ENCODE peak calls at places on chromosome 13, in seven cellular contexts. M, E, H, I, T, P and N are unnamed samples.

GRCh38 chr13:47426126-47426849 is 529.4 kb upstream of the HTR2A start:
- DNase-seq in M (no peak), E (peak), H (no peak), I (no peak), T (no peak), P (peak), N (no peak)

GRCh38 chr13:99431927-99432636 is 69.2 kb upstream of the TM9SF2 start:
- DNase-seq in M (no peak), E (no peak), H (no peak), I (no peak), T (no peak), P (no peak), N (no peak)

GRCh38 chr13:102236341-102236740 is 165.5 kb downstream of the FGF14 start:
- DNase-seq in M (no peak), E (no peak), H (no peak), I (no peak), T (no peak), P (no peak), N (no peak)

GRCh38 chr13:74087304-74087703 is 46.9 kb downstream of the KLF12 start:
- DNase-seq in M (no peak), E (no peak), H (no peak), I (no peak), T (no peak), P (no peak), N (no peak)

GRCh38 chr13:33310245-33311038 is 24.9 kb upstream of the STARD13 start:
- DNase-seq in M (no peak), E (no peak), H (no peak), I (no peak), T (no peak), P (no peak), N (peak)

GRCh38 chr13:54628383-54628782 is 1599.8 kb downstream of the OLFM4 start:
- DNase-seq in M (no peak), E (no peak), H (no peak), I (no peak), T (no peak), P (no peak), N (no peak)

GRCh38 chr13:77230560-77230959 is 96.3 kb downstream of the MYCBP2 start:
- DNase-seq in M (peak), E (no peak), H (no peak), I (no peak), T (no peak), P (no peak), N (no peak)

GRCh38 chr13:111126509-111126908 is 11.4 kb downstream of the ARHGEF7 start:
- DNase-seq in M (no peak), E (no peak), H (no peak), I (no peak), T (no peak), P (no peak), N (peak)

GRCh38 chr13:33355470-33355869 is 69.9 kb upstream of the STARD13 start:
- DNase-seq in M (no peak), E (peak), H (no peak), I (no peak), T (no peak), P (peak), N (peak)

GRCh38 chr13:27005556-27005955 is 166.1 kb downstream of the USP12 start:
- DNase-seq in M (no peak), E (no peak), H (no peak), I (no peak), T (no peak), P (no peak), N (no peak)

GRCh38 chr13:50645092-50645491 is 198.4 kb downstream of the DLEU7 start:
- DNase-seq in M (no peak), E (no peak), H (no peak), I (no peak), T (no peak), P (no peak), N (peak)

GRCh38 chr13:41547253-41548000 is 90.1 kb downstream of the RGCC start:
- DNase-seq in M (no peak), E (no peak), H (no peak), I (no peak), T (no peak), P (no peak), N (no peak)

GRCh38 chr13:45194081-45194939 is 6.5 kb downstream of the KCTD4 start:
- DNase-seq in M (peak), E (peak), H (no peak), I (no peak), T (peak), P (no peak), N (peak)

GRCh38 chr13:112803422-112803821 is 113.6 kb downstream of the ATP11A start:
- DNase-seq in M (no peak), E (no peak), H (no peak), I (no peak), T (no peak), P (no peak), N (no peak)

GRCh38 chr13:106567421-106568224 is at the start of gene ARGLU1:
- DNase-seq in M (peak), E (peak), H (peak), I (peak), T (peak), P (peak), N (peak)

GRCh38 chr13:39405596-39405995 is 197.4 kb downstream of the LHFPL6 start:
- DNase-seq in M (no peak), E (no peak), H (no peak), I (no peak), T (no peak), P (no peak), N (no peak)

GRCh38 chr13:43785681-43786471 is 896 bp downstream of the ENOX1 start:
- DNase-seq in M (peak), E (peak), H (peak), I (peak), T (peak), P (peak), N (peak)

GRCh38 chr13:76754414-76754813 is 131.8 kb downstream of the KCTD12 start:
- DNase-seq in M (no peak), E (peak), H (no peak), I (no peak), T (no peak), P (peak), N (no peak)

GRCh38 chr13:76944457-76944856 is 3.9 kb upstream of the ACOD1 start:
- DNase-seq in M (no peak), E (peak), H (no peak), I (no peak), T (no peak), P (peak), N (peak)

GRCh38 chr13:104461049-104461448 is 1394.8 kb upstream of the SLC10A2 start:
- DNase-seq in M (no peak), E (no peak), H (peak), I (no peak), T (no peak), P (no peak), N (no peak)
- H3K4ac ChIP-seq in M (no peak), E (no peak), H (no peak), I (no peak), T (no peak), P (no peak), N (no peak)

DNA sequence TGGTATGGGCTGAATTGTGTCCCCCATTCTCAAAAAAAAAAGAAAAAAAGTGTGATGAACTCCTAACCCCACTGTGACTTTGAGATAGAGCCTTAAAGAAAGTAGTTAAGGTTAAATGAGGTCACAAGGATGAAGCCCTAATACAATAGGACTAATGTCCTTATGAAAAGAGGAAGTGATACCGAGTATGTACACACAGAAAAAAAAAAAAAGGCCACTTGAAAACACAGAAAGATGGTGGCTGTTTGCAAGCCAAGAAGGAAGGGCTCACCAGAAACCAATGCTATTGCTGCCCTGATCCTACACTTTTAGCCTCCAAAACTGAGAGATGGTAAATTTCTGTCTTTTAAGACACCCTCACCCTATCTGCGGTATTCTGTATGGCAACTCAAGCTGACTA is 955.6 kb downstream of the PCDH17 start:
- DNase-seq in M (no peak), E (no peak), H (no peak), I (no peak), T (no peak), P (no peak), N (no peak)
- H2BK5ac ChIP-seq in M (no peak), E (no peak), H (no peak), I (no peak), T (no peak), P (no peak), N (no peak)

DNA sequence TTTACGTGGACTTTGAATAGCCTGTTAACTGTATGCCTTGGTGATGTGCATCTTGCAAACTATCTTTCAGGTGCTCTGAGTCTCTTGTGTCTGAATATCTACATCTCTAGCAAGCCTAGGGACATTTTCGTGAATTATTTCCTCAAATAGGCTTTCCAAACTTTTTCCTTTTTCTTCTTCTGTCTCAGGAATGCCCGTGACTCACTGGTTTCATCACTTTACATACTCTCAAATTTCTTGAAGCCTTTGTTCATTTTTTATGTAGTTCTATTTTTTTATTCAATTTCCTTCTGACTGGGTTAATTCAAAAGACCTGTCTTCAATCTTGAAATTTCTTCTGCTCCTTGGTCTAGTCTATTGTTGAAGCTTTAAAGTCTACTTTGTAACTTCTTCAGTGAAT is 332.2 kb downstream of the OXGR1 start:
- DNase-seq in M (no peak), E (no peak), H (no peak), I (no peak), T (no peak), P (no peak), N (no peak)
- H3K4ac ChIP-seq in M (no peak), E (no peak), H (no peak), I (no peak), T (no peak), P (no peak), N (no peak)

GRCh38 chr13:65473199-65473598 is 1756.9 kb downstream of the PCDH9 start:
- DNase-seq in M (no peak), E (no peak), H (no peak), I (no peak), T (no peak), P (no peak), N (no peak)
- H2BK5ac ChIP-seq in M (no peak), E (no peak), H (no peak), I (no peak), T (no peak), P (no peak), N (no peak)

GRCh38 chr13:79571147-79571546 is 90.2 kb downstream of the NDFIP2 start:
- DNase-seq in M (no peak), E (no peak), H (no peak), I (no peak), T (no peak), P (peak), N (no peak)
- H3K4ac ChIP-seq in M (no peak), E (no peak), H (no peak), I (no peak), T (no peak), P (no peak), N (no peak)